ENCODE peak calls at places on chromosome 10, in four cellular contexts. H, F, C and E are unnamed samples.
A peak's percentile ranks its signal among the peaks of the same experiment; 100 is the strongest.

GRCh38 chr10:7889947-7890542 is 71.7 kb downstream of the TAF3 start:
- DNase-seq in H (peak; percentile 22), F (no peak), C (no peak), E (no peak)

GRCh38 chr10:14573666-14574261 is 200.9 kb downstream of the FAM107B start:
- DNase-seq in H (no peak), F (no peak), C (no peak), E (no peak)

GRCh38 chr10:30118590-30118989 is 59.2 kb upstream of the JCAD start:
- DNase-seq in H (no peak), F (no peak), C (no peak), E (no peak)

GRCh38 chr10:52050429-52051047 is 263.5 kb upstream of the DKK1 start:
- DNase-seq in H (no peak), F (no peak), C (no peak), E (no peak)

GRCh38 chr10:86139066-86139657 is 227.4 kb downstream of the GRID1 start:
- DNase-seq in H (peak; percentile 52), F (peak; percentile 7), C (peak; percentile 54), E (peak; percentile 28)

GRCh38 chr10:122847782-122848604 is 2.3 kb upstream of the CUZD1 start:
- DNase-seq in H (no peak), F (no peak), C (no peak), E (peak; percentile 93)

GRCh38 chr10:125662616-125663015 is 20.3 kb downstream of the TEX36 start:
- DNase-seq in H (no peak), F (peak; percentile 70), C (no peak), E (no peak)

GRCh38 chr10:49303711-49304110 is 4.7 kb downstream of the C10orf71 start:
- DNase-seq in H (no peak), F (no peak), C (no peak), E (peak; percentile 71)

GRCh38 chr10:103397191-103397825 is 882 bp downstream of the PDCD11 start:
- DNase-seq in H (no peak), F (peak; percentile 3), C (no peak), E (no peak)

GRCh38 chr10:124725171-124725631 is 19.0 kb downstream of the FAM53B start:
- DNase-seq in H (no peak), F (no peak), C (no peak), E (no peak)

GRCh38 chr10:104309980-104310978 is 28.0 kb downstream of the ITPRIP start:
- DNase-seq in H (no peak), F (no peak), C (no peak), E (peak; percentile 26)

GRCh38 chr10:99964791-99965190 is 45.0 kb downstream of the DNMBP start:
- DNase-seq in H (no peak), F (no peak), C (no peak), E (no peak)

GRCh38 chr10:92691591-92692084 is 1.9 kb downstream of the HHEX start:
- DNase-seq in H (peak; percentile 70), F (no peak), C (no peak), E (no peak)

GRCh38 chr10:80177781-80178636 is 27.3 kb downstream of the ANXA11 start:
- DNase-seq in H (no peak), F (no peak), C (no peak), E (no peak)

GRCh38 chr10:12455774-12456173 is 106.4 kb downstream of the CAMK1D start:
- DNase-seq in H (no peak), F (peak; percentile 16), C (no peak), E (no peak)

GRCh38 chr10:62414359-62414758 is 40.2 kb downstream of the ZNF365 start:
- DNase-seq in H (no peak), F (no peak), C (no peak), E (no peak)

GRCh38 chr10:50622497-50623298 is 1.1 kb downstream of the SGMS1 start:
- DNase-seq in H (peak; percentile 67), F (peak; percentile 27), C (peak; percentile 64), E (peak; percentile 29)

GRCh38 chr10:14723052-14723689 is 51.5 kb downstream of the FAM107B start:
- DNase-seq in H (no peak), F (no peak), C (no peak), E (no peak)

GRCh38 chr10:125060851-125061556 is 99.4 kb downstream of the CTBP2 start:
- DNase-seq in H (peak; percentile 84), F (peak; percentile 67), C (peak; percentile 78), E (peak; percentile 48)

GRCh38 chr10:60968504-60968903 is 24.5 kb upstream of the RHOBTB1 start:
- DNase-seq in H (no peak), F (no peak), C (no peak), E (no peak)

GRCh38 chr10:35542303-35542702 is 62.8 kb upstream of the GJD4 start:
- DNase-seq in H (no peak), F (no peak), C (no peak), E (no peak)

GRCh38 chr10:117439243-117439912 is 64.1 kb upstream of the PDZD8 start:
- DNase-seq in H (no peak), F (no peak), C (no peak), E (no peak)

GRCh38 chr10:101938316-101939272 is 95.0 kb upstream of the KCNIP2 start:
- DNase-seq in H (no peak), F (peak; percentile 4), C (peak; percentile 31), E (no peak)

GRCh38 chr10:31804416-31804815 is 124.2 kb downstream of the ARHGAP12 start:
- DNase-seq in H (no peak), F (no peak), C (no peak), E (no peak)

GRCh38 chr10:12535656-12536055 is 186.3 kb downstream of the CAMK1D start:
- DNase-seq in H (no peak), F (no peak), C (no peak), E (no peak)

GRCh38 chr10:69801434-69802315 is at the start of gene COL13A1:
- DNase-seq in H (peak; percentile 93), F (peak; percentile 60), C (peak; percentile 93), E (peak; percentile 53)

GRCh38 chr10:20953120-20953519 is 56.0 kb upstream of the NEBL start:
- DNase-seq in H (no peak), F (no peak), C (no peak), E (no peak)

GRCh38 chr10:118911361-118911760 is 118.2 kb upstream of the NANOS1 start:
- DNase-seq in H (no peak), F (peak; percentile 59), C (peak; percentile 52), E (no peak)

GRCh38 chr10:101690461-101690860 is 4.5 kb downstream of the FBXW4 start:
- DNase-seq in H (no peak), F (no peak), C (no peak), E (no peak)

GRCh38 chr10:74044419-74044818 is 46.5 kb downstream of the VCL start:
- DNase-seq in H (no peak), F (no peak), C (no peak), E (no peak)

GRCh38 chr10:74049995-74050394 is 52.1 kb downstream of the VCL start:
- DNase-seq in H (no peak), F (no peak), C (no peak), E (no peak)

GRCh38 chr10:74047871-74048270 is 50.0 kb downstream of the VCL start:
- DNase-seq in H (no peak), F (peak; percentile 61), C (no peak), E (no peak)

GRCh38 chr10:74048433-74048832 is 50.5 kb downstream of the VCL start:
- DNase-seq in H (no peak), F (no peak), C (no peak), E (no peak)

DNA sequence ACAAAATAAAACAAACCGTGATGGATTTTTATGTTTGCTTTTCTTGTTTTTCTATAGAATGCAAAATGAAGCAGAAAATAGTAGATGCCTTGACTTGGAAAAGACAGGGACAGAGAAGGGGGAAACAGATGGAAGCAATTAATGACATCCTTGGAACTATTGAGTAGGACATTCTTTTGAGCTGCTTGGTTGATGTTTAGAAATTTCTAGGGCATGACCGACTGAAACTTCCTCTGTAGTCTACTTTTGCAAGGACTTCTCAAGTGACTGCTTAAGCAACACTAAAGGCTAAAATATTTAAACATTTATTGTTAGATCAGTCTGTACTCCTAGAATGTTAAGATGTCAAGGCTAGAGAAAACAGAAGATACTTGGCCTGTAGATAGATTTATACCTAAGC is 49.4 kb downstream of the VCL start:
- DNase-seq in H (no peak), F (no peak), C (no peak), E (no peak)
- H3K4me3 ChIP-seq in H (no peak overlapping the region), F (peak overlapping the region; percentile 29), C (no peak overlapping the region), E (no peak overlapping the region)

GRCh38 chr10:6013413-6014192 is 36.3 kb upstream of the IL15RA start:
- DNase-seq in H (no peak), F (no peak), C (no peak), E (no peak)
- H3K4me1 ChIP-seq in H (no peaks in the 10 kb centered on the region), F (no peaks in the 10 kb centered on the region), C (no peaks in the 10 kb centered on the region), E (no peaks in the 10 kb centered on the region)

DNA sequence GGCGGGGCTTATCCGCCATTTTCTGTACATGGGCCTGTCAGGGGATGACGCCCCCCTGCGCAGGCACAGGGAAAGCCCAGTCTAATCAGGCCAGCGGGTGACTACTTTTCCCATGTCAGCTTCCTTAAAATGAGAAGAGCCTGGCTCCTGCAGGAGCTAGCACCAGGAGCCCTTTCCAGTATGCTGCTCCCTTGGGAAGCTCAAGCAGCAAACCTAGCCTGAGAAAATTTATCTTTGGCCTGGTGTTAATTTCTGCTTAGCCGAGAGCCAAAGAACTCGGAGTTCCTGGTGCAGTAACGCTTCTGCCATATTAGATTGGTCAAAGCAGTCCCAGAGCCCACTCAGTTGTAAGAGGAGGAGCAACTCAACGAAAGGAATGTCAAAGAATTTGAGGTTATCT is 239.0 kb upstream of the PHYHIPL start:
- DNase-seq in H (no peak), F (no peak), C (no peak), E (no peak)
- H3K4me3 ChIP-seq in H (no peak overlapping the region), F (no peak overlapping the region), C (no peak overlapping the region), E (no peak overlapping the region)

GRCh38 chr10:79164075-79164474 is 95.3 kb downstream of the ZMIZ1 start:
- DNase-seq in H (no peak), F (no peak), C (no peak), E (no peak)
- H3K4me1 ChIP-seq in H (peaks cover 21% of the 10 kb centered on the region), F (peaks cover 19% of the 10 kb centered on the region), C (peaks cover 46% of the 10 kb centered on the region), E (peaks cover 45% of the 10 kb centered on the region)

GRCh38 chr10:22648547-22648961 is 65.8 kb downstream of the PIP4K2A start:
- DNase-seq in H (no peak), F (no peak), C (no peak), E (no peak)

GRCh38 chr10:22649390-22649841 is 65.0 kb downstream of the PIP4K2A start:
- DNase-seq in H (no peak), F (no peak), C (no peak), E (no peak)

GRCh38 chr10:22652988-22653431 is 61.4 kb downstream of the PIP4K2A start:
- DNase-seq in H (no peak), F (no peak), C (no peak), E (no peak)

GRCh38 chr10:22649977-22650376 is 64.4 kb downstream of the PIP4K2A start:
- DNase-seq in H (no peak), F (no peak), C (no peak), E (no peak)

DNA sequence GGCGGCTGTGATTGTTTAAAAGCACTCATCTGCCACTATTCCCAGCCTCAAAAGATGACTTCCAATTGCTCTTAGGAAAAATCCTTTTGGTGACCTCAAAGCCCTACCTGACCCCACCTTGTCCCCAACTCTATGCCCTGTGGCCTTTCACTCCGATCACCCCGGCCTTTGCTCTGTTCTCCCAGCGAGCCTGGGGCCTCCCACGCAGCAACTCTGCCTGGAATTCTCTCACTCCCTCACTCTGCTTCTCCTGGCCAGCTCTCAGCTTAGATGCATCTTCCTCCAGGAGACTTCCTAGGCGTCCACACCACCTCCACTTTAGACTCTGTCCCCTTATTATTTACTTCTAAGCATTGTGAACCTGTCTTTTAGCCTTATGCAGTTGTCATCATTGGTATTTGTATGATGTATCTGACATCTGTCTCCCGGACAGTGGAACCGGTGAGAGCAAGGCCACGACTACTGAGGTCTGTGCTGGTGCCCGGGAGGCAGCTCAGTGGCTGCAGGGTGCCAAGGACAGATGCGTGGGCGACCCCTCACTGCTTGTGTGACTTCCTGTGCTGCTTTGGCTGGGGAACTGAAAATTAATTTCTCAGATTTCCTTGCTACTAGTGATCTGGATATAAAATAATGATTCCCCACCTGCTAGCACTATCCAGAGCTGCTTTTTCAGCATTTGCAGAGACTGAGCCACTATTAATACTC is 63.0 kb downstream of the PIP4K2A start:
- DNase-seq in H (no peak), F (no peak), C (no peak), E (no peak)
- H3K4me3 ChIP-seq in H (no peak overlapping the region), F (no peak overlapping the region), C (no peak overlapping the region), E (no peak overlapping the region)